ENCODE peak calls at places on chromosome 7, in eight cellular contexts. Q is A172; Y is nephron progenitor cell; X is activated CD4-positive, alpha-beta T cell treated with anti-CD3 and anti-CD28 coated beads, Interleukin-2, amount 50 U/mL, for 4 hours; G is HT1080; P is substantia nigra; W is stimulated activated CD4-positive, alpha-beta T cell treated with anti-CD3 and anti-CD28 coated beads, Interleukin-12 subunit alpha, Interleukin-12 subunit beta, amount 100 ng/mL, for 4 hours; D is MM.1S. J is an unnamed sample.

GRCh38 chr7:54663186-54663585 is 95.8 kb downstream of the SEC61G start:
- DNase-seq in Q (no peak), Y (no peak), X (no peak), G (no peak), P (no peak), W (no peak), D (no peak), J (no peak)

GRCh38 chr7:70400829-70401380 is 731.0 kb upstream of the GALNT17 start:
- DNase-seq in Q (no peak), Y (no peak), X (no peak), G (no peak), P (no peak), W (no peak), D (no peak), J (no peak)

GRCh38 chr7:38600746-38601145 is 30.4 kb downstream of the AMPH start:
- DNase-seq in Q (no peak), Y (no peak), X (no peak), G (no peak), P (no peak), W (no peak), D (no peak), J (peak; percentile 43)

GRCh38 chr7:76372984-76373833 is 14.4 kb upstream of the YWHAG start:
- DNase-seq in Q (peak; percentile 92), Y (no peak), X (no peak), G (peak; percentile 78), P (no peak), W (no peak), D (no peak), J (peak; percentile 36)

GRCh38 chr7:47755248-47755647 is 173.3 kb upstream of the TNS3 start:
- DNase-seq in Q (no peak), Y (no peak), X (no peak), G (no peak), P (no peak), W (no peak), D (no peak), J (no peak)

GRCh38 chr7:130491841-130492518 is at the start of gene MEST:
- DNase-seq in Q (no peak), Y (peak; percentile 58), X (no peak), G (no peak), P (no peak), W (no peak), D (no peak), J (peak; percentile 91)

GRCh38 chr7:96781919-96782318 is 72.3 kb upstream of the SEM1 start:
- DNase-seq in Q (no peak), Y (no peak), X (no peak), G (no peak), P (no peak), W (no peak), D (peak; percentile 53), J (no peak)

GRCh38 chr7:42238709-42239395 is 1.8 kb upstream of the GLI3 start:
- DNase-seq in Q (peak; percentile 66), Y (peak; percentile 23), X (no peak), G (peak; percentile 78), P (no peak), W (no peak), D (no peak), J (peak; percentile 85)

GRCh38 chr7:112009081-112009480 is 197.1 kb downstream of the DOCK4 start:
- DNase-seq in Q (peak; percentile 40), Y (no peak), X (no peak), G (peak; percentile 89), P (no peak), W (no peak), D (peak; percentile 37), J (peak; percentile 54)

GRCh38 chr7:142328006-142328405 is 70.1 kb upstream of the PRSS58 start:
- DNase-seq in Q (no peak), Y (peak; percentile 41), X (no peak), G (no peak), P (no peak), W (no peak), D (no peak), J (no peak)

GRCh38 chr7:112938895-112939588 is 147.6 kb downstream of the GPR85 start:
- DNase-seq in Q (peak; percentile 31), Y (peak; percentile 71), X (peak; percentile 10), G (no peak), P (peak; percentile 54), W (no peak), D (peak; percentile 50), J (peak; percentile 30)

GRCh38 chr7:16758634-16759602 is 5.4 kb downstream of the TSPAN13 start:
- DNase-seq in Q (no peak), Y (no peak), X (no peak), G (no peak), P (no peak), W (no peak), D (no peak), J (no peak)

GRCh38 chr7:115135769-115136410 is 214.0 kb downstream of the MDFIC start:
- DNase-seq in Q (no peak), Y (no peak), X (no peak), G (no peak), P (no peak), W (no peak), D (peak; percentile 77), J (no peak)

GRCh38 chr7:64905547-64905946 is 2.5 kb downstream of the ZNF273 start:
- DNase-seq in Q (no peak), Y (no peak), X (no peak), G (no peak), P (no peak), W (no peak), D (no peak), J (no peak)

J was measured in Daoy.